ENCODE peak calls at places on chromosomes 7 and 10, in seven cellular contexts. N, V, O, Z, H, K and C are unnamed samples.

GRCh38 chr7:12655161-12655560 is 32.3 kb upstream of the ARL4A start:
- DNase-seq in N (no peak), V (no peak), O (no peak), Z (no peak), H (no peak), K (no peak), C (no peak)

GRCh38 chr7:13989944-13990295 is 454 bp upstream of the ETV1 start:
- DNase-seq in N (no peak), V (peak), O (no peak), Z (no peak), H (no peak), K (no peak), C (no peak)

GRCh38 chr10:42926831-42927230 is 144.2 kb downstream of the BMS1 start:
- DNase-seq in N (no peak), V (no peak), O (no peak), Z (no peak), H (no peak), K (no peak), C (no peak)

GRCh38 chr10:29253096-29254029 is 35.5 kb upstream of the LYZL1 start:
- DNase-seq in N (no peak), V (no peak), O (no peak), Z (no peak), H (no peak), K (peak), C (no peak)

GRCh38 chr10:131131726-131132561 is 179.6 kb downstream of the TCERG1L start:
- DNase-seq in N (peak), V (no peak), O (no peak), Z (no peak), H (no peak), K (no peak), C (no peak)

GRCh38 chr10:68423522-68423921 is 16.4 kb upstream of the RUFY2 start:
- DNase-seq in N (no peak), V (no peak), O (peak), Z (peak), H (no peak), K (no peak), C (no peak)

GRCh38 chr10:132915411-132915810 is 27.0 kb downstream of the CFAP46 start:
- DNase-seq in N (no peak), V (no peak), O (no peak), Z (no peak), H (no peak), K (no peak), C (peak)

GRCh38 chr7:159033473-159033825 is 111.2 kb downstream of the VIPR2 start:
- DNase-seq in N (no peak), V (no peak), O (no peak), Z (no peak), H (no peak), K (no peak), C (no peak)

GRCh38 chr10:81002382-81002781 is 464.7 kb downstream of the SH2D4B start:
- DNase-seq in N (no peak), V (no peak), O (no peak), Z (no peak), H (no peak), K (no peak), C (no peak)

GRCh38 chr7:134327896-134328295 is 11.2 kb upstream of the SLC35B4 start:
- DNase-seq in N (no peak), V (peak), O (peak), Z (peak), H (no peak), K (peak), C (no peak)

GRCh38 chr10:30963994-30964930 is 67.4 kb downstream of the ZNF438 start:
- DNase-seq in N (no peak), V (no peak), O (no peak), Z (no peak), H (no peak), K (no peak), C (no peak)

GRCh38 chr7:99141756-99142726 is 1.9 kb downstream of the SMURF1 start:
- DNase-seq in N (peak), V (no peak), O (peak), Z (peak), H (no peak), K (peak), C (peak)

GRCh38 chr10:132836832-132837540 is 51.0 kb upstream of the NKX6-2 start:
- DNase-seq in N (no peak), V (no peak), O (peak), Z (no peak), H (no peak), K (peak), C (no peak)

GRCh38 chr7:65251851-65252620 is 121.6 kb upstream of the ZNF92 start:
- DNase-seq in N (peak), V (peak), O (peak), Z (no peak), H (no peak), K (peak), C (peak)

GRCh38 chr7:94618134-94618533 is 37.8 kb downstream of the SGCE start:
- DNase-seq in N (no peak), V (no peak), O (no peak), Z (no peak), H (no peak), K (no peak), C (no peak)

GRCh38 chr10:125661942-125662515 is 20.9 kb downstream of the TEX36 start:
- DNase-seq in N (no peak), V (no peak), O (no peak), Z (no peak), H (no peak), K (peak), C (no peak)

GRCh38 chr10:6342091-6342490 is 139.4 kb downstream of the PFKFB3 start:
- DNase-seq in N (no peak), V (no peak), O (no peak), Z (no peak), H (no peak), K (no peak), C (no peak)

GRCh38 chr7:135204271-135204872 is 7.0 kb downstream of the WDR91 start:
- DNase-seq in N (no peak), V (no peak), O (no peak), Z (no peak), H (no peak), K (peak), C (no peak)

GRCh38 chr7:64893401-64893800 is 9.7 kb upstream of the ZNF273 start:
- DNase-seq in N (no peak), V (no peak), O (no peak), Z (no peak), H (no peak), K (no peak), C (no peak)

GRCh38 chr7:45598697-45599520 is 24.7 kb downstream of the ADCY1 start:
- DNase-seq in N (no peak), V (no peak), O (no peak), Z (no peak), H (no peak), K (no peak), C (no peak)

GRCh38 chr10:95246582-95247051 is 44.2 kb downstream of the PDLIM1 start:
- DNase-seq in N (peak), V (peak), O (peak), Z (peak), H (no peak), K (peak), C (peak)

GRCh38 chr7:32618470-32618869 is 123.2 kb downstream of the AVL9 start:
- DNase-seq in N (no peak), V (no peak), O (no peak), Z (no peak), H (no peak), K (peak), C (no peak)

GRCh38 chr7:51295435-51296269 is 21.0 kb downstream of the COBL start:
- DNase-seq in N (no peak), V (no peak), O (no peak), Z (no peak), H (no peak), K (no peak), C (no peak)

GRCh38 chr7:87475359-87476178 is at the start of gene ABCB4:
- DNase-seq in N (peak), V (no peak), O (no peak), Z (no peak), H (no peak), K (peak), C (peak)

GRCh38 chr7:159323359-159323758 is 178.7 kb upstream of the VIPR2 start:
- DNase-seq in N (no peak), V (no peak), O (no peak), Z (no peak), H (no peak), K (no peak), C (no peak)

GRCh38 chr10:80260295-80261243 is 28.9 kb downstream of the MAT1A start:
- DNase-seq in N (no peak), V (no peak), O (no peak), Z (no peak), H (no peak), K (peak), C (no peak)

GRCh38 chr7:3065724-3066143 is 22.1 kb upstream of the CARD11 start:
- DNase-seq in N (peak), V (no peak), O (peak), Z (no peak), H (no peak), K (peak), C (no peak)

GRCh38 chr7:130593033-130593432 is 75.5 kb downstream of the COPG2 start:
- DNase-seq in N (no peak), V (peak), O (no peak), Z (no peak), H (no peak), K (peak), C (no peak)

GRCh38 chr10:75398238-75398629 is 3.3 kb downstream of the ZNF503 start:
- DNase-seq in N (no peak), V (no peak), O (no peak), Z (no peak), H (no peak), K (no peak), C (no peak)

GRCh38 chr10:34654211-34654610 is 160.9 kb downstream of the PARD3 start:
- DNase-seq in N (no peak), V (no peak), O (no peak), Z (no peak), H (no peak), K (no peak), C (no peak)

GRCh38 chr7:87918740-87919139 is 15.3 kb upstream of the ADAM22 start:
- DNase-seq in N (no peak), V (no peak), O (no peak), Z (no peak), H (no peak), K (no peak), C (no peak)

GRCh38 chr10:78756604-78757442 is 311.9 kb upstream of the ZMIZ1 start:
- DNase-seq in N (peak), V (no peak), O (no peak), Z (no peak), H (peak), K (peak), C (peak)